ENCODE peak calls at places on chromosomes 2 and 18, in four cellular contexts. L is cardiac fibroblast, N is GM20000, U is cardiac muscle cell. K is an unnamed sample.

GRCh38 chr18:28043631-28044030 is 133.3 kb downstream of the CDH2 start:
- DNase-seq in L (no peak), N (no peak), U (no peak), K (no peak)

GRCh38 chr2:226622484-226622883 is 177.1 kb downstream of the IRS1 start:
- DNase-seq in L (no peak), N (no peak), U (no peak), K (no peak)

GRCh38 chr2:9206991-9207640 is 504 bp downstream of the ASAP2 start:
- DNase-seq in L (peak), N (peak), U (peak), K (no peak)

GRCh38 chr2:216485745-216486144 is 12.9 kb upstream of the RPL37A start:
- DNase-seq in L (no peak), N (no peak), U (peak), K (no peak)

GRCh38 chr2:86413296-86414085 is 27.7 kb upstream of the KDM3A start:
- DNase-seq in L (no peak), N (no peak), U (no peak), K (no peak)

GRCh38 chr2:224410946-224411561 is 9.1 kb upstream of the FAM124B start:
- DNase-seq in L (peak), N (no peak), U (peak), K (peak)

GRCh38 chr2:85652056-85652455 is 15.9 kb downstream of the SFTPB start:
- DNase-seq in L (no peak), N (no peak), U (no peak), K (no peak)

GRCh38 chr18:69935319-69936190 is 12.1 kb downstream of the CD226 start:
- DNase-seq in L (no peak), N (peak), U (no peak), K (no peak)

GRCh38 chr18:23143059-23143831 is 8.0 kb downstream of the CABLES1 start:
- DNase-seq in L (peak), N (no peak), U (peak), K (peak)

GRCh38 chr2:128442891-128443302 is 124.2 kb upstream of the HS6ST1 start:
- DNase-seq in L (peak), N (no peak), U (peak), K (no peak)

GRCh38 chr18:8876887-8877286 is 171.5 kb downstream of the MTCL1 start:
- DNase-seq in L (no peak), N (no peak), U (no peak), K (no peak)

GRCh38 chr18:45978084-45978483 is 11.0 kb upstream of the EPG5 start:
- DNase-seq in L (no peak), N (no peak), U (no peak), K (no peak)

GRCh38 chr18:61750840-61751668 is 141.8 kb downstream of the RNF152 start:
- DNase-seq in L (no peak), N (no peak), U (no peak), K (no peak)
- TF ChIP-seq CTCF in L (no peak), N (no peak), U (no peak), K (no peak)

DNA sequence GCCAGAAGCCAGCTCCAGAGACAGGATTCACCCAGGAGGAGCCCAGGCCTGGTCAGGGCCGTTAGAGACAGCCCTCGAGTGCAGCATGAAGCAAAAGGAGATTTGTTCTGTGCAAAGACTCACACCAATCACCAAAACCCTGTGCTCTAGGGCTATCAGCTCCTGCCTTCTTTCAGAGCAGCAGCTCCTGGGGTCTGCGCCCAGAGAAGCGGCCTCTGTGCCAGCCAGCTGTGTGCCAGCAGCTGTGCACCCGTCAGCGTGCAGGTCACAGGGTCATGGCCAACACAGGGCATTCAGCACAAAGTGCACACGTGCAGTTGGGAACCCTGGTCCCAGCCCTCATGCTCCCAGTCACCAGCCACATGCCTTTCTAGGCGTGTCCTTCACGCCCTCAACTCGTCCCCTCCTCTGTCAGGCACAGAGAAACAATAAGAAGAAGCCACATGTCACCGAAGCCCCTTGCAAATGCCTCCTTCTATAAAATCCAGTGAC is 49.3 kb downstream of the ZNF516 start:
- DNase-seq in L (no peak), N (no peak), U (no peak), K (no peak)
- TF ChIP-seq CTCF in L (no peak), N (no peak), U (no peak), K (no peak)

GRCh38 chr2:124561486-124561885 is 536.4 kb downstream of the CNTNAP5 start:
- DNase-seq in L (no peak), N (no peak), U (no peak), K (no peak)
- TF ChIP-seq CTCF in L (no peak), N (no peak), U (no peak), K (no peak)

DNA sequence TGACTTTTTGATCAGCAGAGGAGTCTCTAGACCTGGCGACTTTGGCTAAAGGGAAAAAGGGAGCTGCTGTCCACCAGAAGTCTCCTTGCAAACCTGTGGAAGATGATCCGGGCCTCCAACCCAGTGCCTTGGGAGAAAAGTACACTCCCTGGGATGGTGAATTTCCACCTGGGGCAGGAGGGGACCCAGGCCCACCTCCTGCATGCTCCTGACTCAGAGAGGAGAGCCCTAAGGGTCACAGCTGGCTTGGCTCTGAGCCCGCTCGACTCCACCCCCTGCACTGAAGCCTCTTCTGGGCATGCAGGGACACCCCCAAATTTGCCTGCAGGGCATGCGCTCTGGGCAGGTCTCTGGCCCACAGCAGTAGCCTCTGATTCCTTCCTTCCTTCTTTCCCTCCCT is 66.5 kb downstream of the PDCL3 start:
- DNase-seq in L (no peak), N (no peak), U (no peak), K (no peak)
- TF ChIP-seq CTCF in L (no peak), N (no peak), U (no peak), K (no peak)